ENCODE peak calls at places on chromosomes 16 and 17, in nine cellular contexts. M, E, K, V, O, T, X, Q and C are unnamed samples.
A peak's percentile ranks its signal among the peaks of the same experiment; 100 is the strongest.

GRCh38 chr17:47802341-47803022 is 19.1 kb downstream of the OSBPL7 start:
- DNase-seq in K (peak; percentile 64), Q (no peak), X (peak; percentile 61), O (no peak), V (peak; percentile 21), T (no peak), M (no peak), E (no peak), C (peak; percentile 71)

GRCh38 chr17:82876602-82877391 is 37.0 kb upstream of the ZNF750 start:
- DNase-seq in V (peak; percentile 79), O (peak; percentile 96), K (no peak), X (peak; percentile 81), Q (peak; percentile 33), T (peak; percentile 90), M (peak; percentile 83), E (peak; percentile 77), C (peak; percentile 91)

GRCh38 chr16:52586159-52586558 is 39.2 kb upstream of the TOX3 start:
- DNase-seq in O (no peak), M (no peak), T (no peak), E (no peak), Q (no peak), V (no peak), K (no peak), X (no peak), C (no peak)

GRCh38 chr17:64682261-64683181 is 20.4 kb upstream of the SMURF2 start:
- DNase-seq in X (no peak), O (no peak), T (no peak), E (no peak), V (peak; percentile 36), Q (no peak), K (no peak), M (no peak), C (no peak)

GRCh38 chr16:69100046-69100765 is 5.2 kb upstream of the HAS3 start:
- DNase-seq in T (no peak), E (no peak), Q (no peak), O (no peak), V (no peak), K (no peak), X (no peak), M (no peak), C (no peak)

GRCh38 chr16:75256059-75256870 is 4.8 kb upstream of the BCAR1 start:
- DNase-seq in V (no peak), O (peak; percentile 70), T (peak; percentile 63), Q (no peak), E (peak; percentile 36), M (peak; percentile 45), K (no peak), X (peak; percentile 69), C (no peak)

GRCh38 chr16:278863-279366 is 1.5 kb upstream of the ARHGDIG start:
- DNase-seq in T (no peak), K (peak; percentile 46), X (no peak), M (no peak), O (no peak), Q (no peak), E (no peak), V (no peak), C (peak; percentile 82)

GRCh38 chr17:72602517-72603345 is 481.9 kb downstream of the SOX9 start:
- DNase-seq in O (no peak), K (no peak), V (peak; percentile 60), Q (no peak), E (no peak), X (no peak), T (peak; percentile 50), M (no peak), C (peak; percentile 67)

GRCh38 chr17:83109793-83110645 is 30.6 kb downstream of the METRNL start:
- DNase-seq in O (peak; percentile 96), Q (peak; percentile 82), T (peak; percentile 94), V (peak; percentile 98), M (peak; percentile 87), X (no peak), K (no peak), E (peak; percentile 82), C (peak; percentile 95)

GRCh38 chr17:3960764-3961163 is 3.5 kb downstream of the ATP2A3 start:
- DNase-seq in O (no peak), V (peak; percentile 71), Q (no peak), E (no peak), K (no peak), T (peak; percentile 68), X (no peak), M (no peak), C (no peak)

GRCh38 chr17:64103751-64104364 is 26.1 kb downstream of the ERN1 start:
- DNase-seq in Q (no peak), T (no peak), K (no peak), X (no peak), V (peak; percentile 53), M (no peak), E (no peak), O (no peak), C (peak; percentile 56)

GRCh38 chr16:397135-397661 is at the start of gene NME4:
- DNase-seq in V (no peak), Q (no peak), K (no peak), E (no peak), X (peak; percentile 81), M (no peak), O (peak; percentile 72), T (no peak), C (peak; percentile 22)

GRCh38 chr16:85995591-85996461 is 96.9 kb downstream of the IRF8 start:
- DNase-seq in X (no peak), K (no peak), E (no peak), T (no peak), Q (no peak), M (no peak), V (no peak), O (peak; percentile 27), C (no peak)

GRCh38 chr17:65685110-65685509 is 123.7 kb upstream of the AXIN2 start:
- DNase-seq in T (no peak), X (no peak), O (no peak), V (no peak), M (no peak), E (no peak), K (no peak), Q (no peak), C (no peak)

GRCh38 chr16:79995315-79995714 is 394.8 kb upstream of the MAF start:
- DNase-seq in Q (no peak), E (no peak), V (no peak), X (no peak), O (no peak), M (no peak), T (no peak), K (no peak), C (no peak)

GRCh38 chr16:25613931-25614330 is 77.8 kb upstream of the HS3ST4 start:
- DNase-seq in O (no peak), K (no peak), T (no peak), Q (no peak), E (no peak), X (no peak), V (no peak), M (no peak), C (no peak)

GRCh38 chr17:1714980-1715802 is 5.0 kb upstream of the TLCD2 start:
- DNase-seq in Q (no peak), E (peak; percentile 92), V (peak; percentile 94), O (peak; percentile 97), T (peak; percentile 88), X (peak; percentile 61), K (peak; percentile 56), M (peak; percentile 91), C (peak; percentile 91)

GRCh38 chr16:75236736-75237397 is 14.6 kb downstream of the BCAR1 start:
- DNase-seq in Q (no peak), K (no peak), V (no peak), M (no peak), T (no peak), X (no peak), E (no peak), O (no peak), C (no peak)

GRCh38 chr17:47252209-47252608 is 1.4 kb upstream of the ITGB3 start:
- DNase-seq in O (no peak), T (no peak), M (no peak), K (no peak), V (no peak), X (no peak), E (no peak), Q (no peak), C (no peak)

DNA sequence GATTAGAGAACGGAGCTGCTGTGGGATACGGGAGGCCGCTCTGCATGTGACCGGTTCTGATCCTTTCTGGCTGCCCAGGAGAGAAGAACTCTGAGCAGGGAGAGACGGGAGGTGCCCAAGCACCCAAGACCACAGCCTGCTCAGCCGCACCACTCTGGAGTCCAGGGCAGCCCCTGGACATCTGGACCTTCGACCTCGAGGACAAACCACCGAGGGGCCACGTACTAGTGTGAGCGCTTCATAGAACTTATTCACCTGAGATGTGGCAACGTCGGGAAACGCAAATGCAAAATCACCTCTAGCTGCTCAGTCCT is 5.9 kb downstream of the RNF166 start:
- DNase-seq in M (no peak), E (no peak), X (no peak), O (no peak), T (no peak), K (no peak), Q (no peak), V (no peak), C (no peak)
- H3K4me3 ChIP-seq in M (no peak overlapping the region), E (peak overlapping the region; percentile 14), X (no peak overlapping the region), O (no peak overlapping the region), T (peak overlapping the region; percentile 100), K (peak overlapping the region; percentile 95), Q (no peak overlapping the region), V (no peak overlapping the region), C (no peak overlapping the region)

GRCh38 chr16:56647641-56648431 is 3.9 kb upstream of the MT1B start:
- DNase-seq in K (no peak), M (no peak), O (no peak), X (peak; percentile 37), E (no peak), T (no peak), Q (no peak), V (no peak), C (no peak)
- TF ChIP-seq CTCF in K (no peak), M (no peak), O (no peak), X (peak; percentile 11), E (no peak), T (no peak), Q (no peak), V (no peak), C (no peak)

DNA sequence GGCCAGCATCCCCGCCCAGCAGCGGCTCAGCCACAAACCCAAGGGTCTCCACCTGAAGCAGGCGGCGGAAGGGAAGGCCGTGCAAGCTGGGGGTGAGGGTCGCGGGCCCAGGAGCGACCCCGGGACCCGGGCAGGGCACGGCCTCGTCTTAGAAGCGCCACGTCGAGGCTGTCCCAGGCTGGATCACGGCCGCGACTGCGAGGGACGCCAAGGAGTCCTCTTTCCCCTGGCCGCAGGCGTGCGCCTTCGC is 535 bp upstream of the CCNF start:
- DNase-seq in T (no peak), V (no peak), O (no peak), K (no peak), M (no peak), Q (no peak), X (no peak), E (no peak), C (no peak)
- H3K4me3 ChIP-seq in T (peak overlapping the region; percentile 95), V (peak overlapping the region; percentile 52), O (peak overlapping the region; percentile 91), K (peak overlapping the region; percentile 92), M (peak overlapping the region; percentile 46), Q (peak overlapping the region; percentile 67), X (peak overlapping the region; percentile 93), E (peak overlapping the region; percentile 72), C (peak overlapping the region; percentile 67)

DNA sequence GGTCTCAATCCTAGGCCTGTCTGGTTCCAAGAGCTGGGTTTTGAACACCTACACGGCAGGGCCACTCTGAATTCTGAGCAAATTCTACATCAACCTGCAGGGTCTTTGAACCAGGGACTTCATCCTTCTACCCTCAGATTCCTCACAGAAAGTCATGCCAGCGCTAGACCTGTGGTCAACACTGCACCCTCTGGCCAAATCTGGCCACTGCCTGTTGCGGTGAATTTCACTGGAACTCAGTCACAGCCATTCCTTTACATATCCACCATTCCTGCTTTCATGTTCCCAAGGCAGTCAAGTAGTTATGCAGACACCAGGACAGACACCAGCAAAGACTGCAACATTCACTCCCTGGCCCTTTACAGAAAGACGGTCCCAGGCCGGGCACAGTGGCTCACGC is 144.6 kb downstream of the C16orf95 start:
- DNase-seq in V (no peak), X (no peak), K (no peak), O (no peak), E (no peak), Q (no peak), M (no peak), T (no peak), C (no peak)
- TF ChIP-seq CTCF in V (peak; percentile 2), X (peak; percentile 33), K (no peak), O (no peak), E (no peak), Q (no peak), M (no peak), T (no peak), C (no peak)